ENCODE peak calls at places on chromosome 17, in nine cellular contexts. E, K, X, N, O, Q, M, P and R are unnamed samples.

GRCh38 chr17:82435103-82435502 is 15.4 kb downstream of the CYBC1 start:
- DNase-seq in Q (no peak), K (no peak), N (no peak), P (no peak), O (no peak), M (no peak), X (no peak), E (no peak), R (no peak)

GRCh38 chr17:63956296-63956920 is 16.3 kb downstream of the SCN4A start:
- DNase-seq in M (no peak), O (no peak), X (no peak), P (no peak), K (no peak), N (no peak), E (no peak), Q (no peak), R (no peak)

GRCh38 chr17:8151120-8151640 is 1.0 kb downstream of the PER1 start:
- DNase-seq in X (peak; percentile 96), O (peak; percentile 87), M (peak; percentile 85), N (peak; percentile 98), K (peak; percentile 93), P (peak; percentile 77), E (peak; percentile 90), Q (peak; percentile 83), R (peak; percentile 92)

GRCh38 chr17:20996724-20997615 is 45.8 kb downstream of the USP22 start:
- DNase-seq in X (no peak), E (no peak), K (no peak), N (peak; percentile 52), O (no peak), M (no peak), Q (peak; percentile 44), P (no peak), R (no peak)

GRCh38 chr17:76868176-76868668 is at the start of gene MGAT5B:
- DNase-seq in X (no peak), P (peak; percentile 85), Q (peak; percentile 81), E (peak; percentile 80), K (peak; percentile 80), M (no peak), O (peak; percentile 63), N (peak; percentile 83), R (peak; percentile 79)

GRCh38 chr17:47204722-47205418 is 4.3 kb upstream of the MYL4 start:
- DNase-seq in N (no peak), P (no peak), O (no peak), M (no peak), Q (no peak), K (peak; percentile 34), X (no peak), E (no peak), R (peak; percentile 69)

GRCh38 chr17:60359415-60359814 is 32.5 kb downstream of the USP32 start:
- DNase-seq in Q (no peak), X (no peak), E (no peak), K (no peak), M (no peak), O (no peak), N (no peak), P (no peak), R (no peak)

GRCh38 chr17:11986939-11987329 is 10.3 kb downstream of the ZNF18 start:
- DNase-seq in E (no peak), P (no peak), O (no peak), N (no peak), Q (no peak), X (no peak), K (no peak), M (no peak), R (no peak)

GRCh38 chr17:17668358-17668757 is 12.9 kb upstream of the RAI1 start:
- DNase-seq in N (no peak), Q (no peak), X (no peak), E (no peak), O (no peak), P (no peak), M (no peak), K (no peak), R (no peak)

GRCh38 chr17:42282478-42283080 is 5.7 kb upstream of the STAT5A start:
- DNase-seq in M (no peak), Q (no peak), P (peak; percentile 11), O (no peak), N (peak; percentile 10), K (no peak), X (no peak), E (no peak), R (no peak)

GRCh38 chr17:9402590-9403199 is 172.9 kb downstream of the STX8 start:
- DNase-seq in M (no peak), X (no peak), K (no peak), O (peak; percentile 57), P (no peak), Q (no peak), N (no peak), E (no peak), R (no peak)

GRCh38 chr17:4980644-4981216 is 6.7 kb downstream of the CAMTA2 start:
- DNase-seq in N (no peak), P (no peak), M (no peak), O (peak; percentile 56), E (no peak), Q (no peak), X (no peak), K (no peak), R (no peak)

GRCh38 chr17:2867441-2868424 is 71.5 kb downstream of the RAP1GAP2 start:
- DNase-seq in P (no peak), O (no peak), Q (no peak), E (no peak), X (no peak), M (no peak), K (no peak), N (no peak), R (no peak)

GRCh38 chr17:83080641-83081560 is 1.5 kb downstream of the METRNL start:
- DNase-seq in P (peak; percentile 45), M (no peak), E (peak; percentile 76), O (peak; percentile 53), N (no peak), K (no peak), X (no peak), Q (peak; percentile 79), R (peak; percentile 67)

GRCh38 chr17:27578718-27579085 is 52.3 kb upstream of the LGALS9 start:
- DNase-seq in N (no peak), K (no peak), O (no peak), M (no peak), X (no peak), P (no peak), E (no peak), Q (no peak), R (peak; percentile 76)

GRCh38 chr17:3979276-3979583 is 15.0 kb upstream of the ATP2A3 start:
- DNase-seq in Q (peak; percentile 30), N (no peak), P (no peak), E (peak; percentile 28), O (no peak), X (no peak), M (no peak), K (no peak), R (no peak)

GRCh38 chr17:1270210-1271019 is at the start of gene BHLHA9:
- DNase-seq in O (peak; percentile 50), M (no peak), E (peak; percentile 63), N (no peak), K (no peak), Q (no peak), P (no peak), X (no peak), R (no peak)

GRCh38 chr17:39639566-39640458 is 2.9 kb downstream of the STARD3 start:
- DNase-seq in M (no peak), P (no peak), O (no peak), E (no peak), X (no peak), K (no peak), Q (no peak), N (no peak), R (no peak)

GRCh38 chr17:39641883-39642282 is 4.9 kb downstream of the STARD3 start:
- DNase-seq in N (no peak), K (no peak), O (no peak), P (no peak), E (no peak), M (no peak), X (no peak), Q (no peak), R (no peak)

GRCh38 chr17:39640493-39641118 is 3.7 kb downstream of the STARD3 start:
- DNase-seq in N (no peak), Q (no peak), E (no peak), M (no peak), P (no peak), X (no peak), O (no peak), K (no peak), R (no peak)

GRCh38 chr17:39642675-39643074 is 5.7 kb downstream of the STARD3 start:
- DNase-seq in Q (no peak), N (no peak), M (no peak), P (no peak), E (no peak), X (no peak), O (no peak), K (no peak), R (no peak)

GRCh38 chr17:39641119-39641496 is 4.2 kb downstream of the STARD3 start:
- DNase-seq in M (no peak), N (no peak), Q (no peak), P (no peak), E (no peak), O (no peak), K (no peak), X (no peak), R (no peak)
- H3K4me3 ChIP-seq in M (no peak overlapping the region), N (no peak overlapping the region), Q (no peak overlapping the region), P (no peak overlapping the region), E (no peak overlapping the region), O (no peak overlapping the region), K (no peak overlapping the region), X (no peak overlapping the region), R (no peak overlapping the region)

DNA sequence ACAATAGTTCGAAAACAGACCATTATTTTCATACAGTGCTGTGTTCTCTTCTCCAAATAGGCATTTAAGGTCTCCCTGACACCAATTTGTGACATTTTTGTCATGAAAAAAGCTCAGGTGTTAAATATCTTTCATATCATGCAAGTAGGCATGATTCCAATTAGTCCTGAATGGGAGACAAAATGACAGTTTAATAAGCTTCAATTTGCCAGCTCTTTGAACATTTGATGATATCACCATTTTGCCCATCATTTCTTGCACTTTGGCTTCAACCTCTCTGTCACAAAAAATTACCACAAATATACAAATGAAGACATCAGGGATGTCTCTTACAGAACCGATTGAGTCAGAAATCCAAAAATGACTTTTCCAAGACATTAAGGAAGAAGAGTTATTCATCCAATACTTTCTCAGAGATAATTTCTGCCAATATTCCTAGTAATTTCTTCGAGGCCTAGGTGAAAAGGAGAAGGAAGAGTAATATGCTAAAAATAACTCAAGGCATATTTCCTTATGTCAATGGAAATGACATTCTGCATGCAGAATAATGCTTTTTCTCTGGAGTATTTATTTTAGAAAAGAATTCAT is 298.1 kb downstream of the CEP112 start:
- DNase-seq in Q (no peak), P (no peak), O (no peak), K (no peak), N (no peak), X (no peak), E (no peak), M (no peak), R (no peak)
- TF ChIP-seq CTCF in Q (no peak), P (no peak), O (no peak), K (no peak), N (no peak), X (no peak), E (no peak), M (no peak), R (no peak)

GRCh38 chr17:81120149-81120484 is 45.2 kb upstream of the PVALEF start:
- DNase-seq in X (no peak), E (no peak), N (no peak), O (no peak), Q (no peak), P (no peak), M (no peak), K (no peak), R (no peak)
- H3K36me3 ChIP-seq in X (no peaks in the 10 kb centered on the region), E (no peaks in the 10 kb centered on the region), N (peaks cover 13% of the 10 kb centered on the region), O (no peaks in the 10 kb centered on the region), Q (no peaks in the 10 kb centered on the region), P (peaks cover 40% of the 10 kb centered on the region), M (no peaks in the 10 kb centered on the region), K (peaks cover 5% of the 10 kb centered on the region), R (no peaks in the 10 kb centered on the region)

GRCh38 chr17:79255046-79255445 is 180.4 kb downstream of the ENGASE start:
- DNase-seq in O (no peak), N (no peak), P (no peak), X (no peak), Q (no peak), E (no peak), K (no peak), M (no peak), R (no peak)
- H3K4me3 ChIP-seq in O (no peak overlapping the region), N (no peak overlapping the region), P (no peak overlapping the region), X (no peak overlapping the region), Q (no peak overlapping the region), E (no peak overlapping the region), K (no peak overlapping the region), M (no peak overlapping the region), R (no peak overlapping the region)